ENCODE peak calls at places on chromosomes 16 and 17, in six cellular contexts. One of them, this sample, is unnamed. For H3K4me1, the result is how much of the 10 kb centered on the place peaks cover.

GRCh38 chr17:50798424-50799344 is 31.4 kb upstream of the ANKRD40CL start:
- DNase-seq in H1: no peak
- DNase-seq in endothelial cell of umbilical vein: no peak
- DNase-seq in A549: no peak
- DNase-seq in GM12878: no peak
- DNase-seq in K562: no peak
- DNase-seq in this sample: no peak

GRCh38 chr17:2940352-2940751 is 123.1 kb downstream of the OR1D5 start:
- DNase-seq in A549: no peak
- DNase-seq in K562: no peak
- DNase-seq in endothelial cell of umbilical vein: no peak
- DNase-seq in H1: no peak
- DNase-seq in GM12878: no peak
- DNase-seq in this sample: no peak

GRCh38 chr17:30450125-30451027 is 26.8 kb upstream of the GOSR1 start:
- DNase-seq in A549: peak
- DNase-seq in K562: no peak
- DNase-seq in endothelial cell of umbilical vein: peak
- DNase-seq in GM12878: no peak
- DNase-seq in H1: no peak
- DNase-seq in this sample: no peak

GRCh38 chr17:5780476-5780875 is 196.2 kb upstream of the NLRP1 start:
- DNase-seq in GM12878: no peak
- DNase-seq in endothelial cell of umbilical vein: peak
- DNase-seq in H1: no peak
- DNase-seq in K562: peak
- DNase-seq in A549: no peak
- DNase-seq in this sample: peak

GRCh38 chr16:14061732-14062259 is 9.3 kb upstream of the MRTFB start:
- DNase-seq in K562: no peak
- DNase-seq in endothelial cell of umbilical vein: no peak
- DNase-seq in GM12878: no peak
- DNase-seq in A549: no peak
- DNase-seq in H1: no peak
- DNase-seq in this sample: no peak

GRCh38 chr17:55763856-55764255 is 13.0 kb downstream of the PCTP start:
- DNase-seq in K562: no peak
- DNase-seq in H1: no peak
- DNase-seq in GM12878: no peak
- DNase-seq in A549: no peak
- DNase-seq in endothelial cell of umbilical vein: peak
- DNase-seq in this sample: no peak

GRCh38 chr17:38797091-38797490 is 2.3 kb downstream of the PIP4K2B start:
- DNase-seq in endothelial cell of umbilical vein: no peak
- DNase-seq in H1: no peak
- DNase-seq in A549: no peak
- DNase-seq in GM12878: no peak
- DNase-seq in K562: no peak
- DNase-seq in this sample: no peak

GRCh38 chr17:47311420-47311819 is 12.3 kb upstream of the EFCAB13 start:
- DNase-seq in K562: no peak
- DNase-seq in H1: no peak
- DNase-seq in GM12878: no peak
- DNase-seq in A549: no peak
- DNase-seq in endothelial cell of umbilical vein: no peak
- DNase-seq in this sample: no peak

GRCh38 chr17:42917236-42917603 is 16.6 kb downstream of the G6PC1 start:
- DNase-seq in GM12878: no peak
- DNase-seq in K562: no peak
- DNase-seq in A549: no peak
- DNase-seq in endothelial cell of umbilical vein: peak
- DNase-seq in H1: no peak
- DNase-seq in this sample: no peak

GRCh38 chr17:71409712-71410111 is 711.1 kb upstream of the SOX9 start:
- DNase-seq in H1: no peak
- DNase-seq in GM12878: no peak
- DNase-seq in endothelial cell of umbilical vein: no peak
- DNase-seq in K562: no peak
- DNase-seq in A549: no peak
- DNase-seq in this sample: no peak

GRCh38 chr16:75943705-75944514 is 217.6 kb upstream of the CPHXL start:
- DNase-seq in GM12878: no peak
- DNase-seq in K562: no peak
- DNase-seq in endothelial cell of umbilical vein: no peak
- DNase-seq in H1: no peak
- DNase-seq in A549: no peak
- DNase-seq in this sample: no peak

GRCh38 chr16:16151315-16151714 is 72.0 kb downstream of the ABCC6 start:
- DNase-seq in K562: no peak
- DNase-seq in endothelial cell of umbilical vein: no peak
- DNase-seq in A549: no peak
- DNase-seq in GM12878: no peak
- DNase-seq in H1: no peak
- DNase-seq in this sample: no peak

GRCh38 chr17:81274471-81274855 is 20.6 kb downstream of the SLC38A10 start:
- DNase-seq in GM12878: no peak
- DNase-seq in endothelial cell of umbilical vein: no peak
- DNase-seq in H1: no peak
- DNase-seq in K562: no peak
- DNase-seq in A549: no peak
- DNase-seq in this sample: no peak

GRCh38 chr17:49528966-49529365 is 33.9 kb downstream of the NGFR start:
- DNase-seq in H1: no peak
- DNase-seq in K562: no peak
- DNase-seq in A549: no peak
- DNase-seq in GM12878: no peak
- DNase-seq in endothelial cell of umbilical vein: no peak
- DNase-seq in this sample: no peak

GRCh38 chr17:45299311-45299710 is 17.5 kb downstream of the MAP3K14 start:
- DNase-seq in A549: no peak
- DNase-seq in GM12878: no peak
- DNase-seq in endothelial cell of umbilical vein: no peak
- DNase-seq in H1: no peak
- DNase-seq in K562: no peak
- DNase-seq in this sample: no peak

GRCh38 chr17:79919164-79919585 is 79.9 kb upstream of the CBX4 start:
- DNase-seq in H1: no peak
- DNase-seq in A549: peak
- DNase-seq in endothelial cell of umbilical vein: peak
- DNase-seq in K562: no peak
- DNase-seq in GM12878: no peak
- DNase-seq in this sample: no peak

GRCh38 chr16:56436258-56436657 is 10.9 kb upstream of the AMFR start:
- DNase-seq in K562: no peak
- DNase-seq in GM12878: no peak
- DNase-seq in H1: no peak
- DNase-seq in A549: no peak
- DNase-seq in endothelial cell of umbilical vein: no peak
- DNase-seq in this sample: no peak

GRCh38 chr17:63881935-63882601 is at the start of gene GH2:
- DNase-seq in K562: peak
- DNase-seq in A549: peak
- DNase-seq in endothelial cell of umbilical vein: peak
- DNase-seq in GM12878: no peak
- DNase-seq in H1: peak
- DNase-seq in this sample: peak

GRCh38 chr16:9481749-9482148 is 390.3 kb downstream of the HAPSTR1 start:
- DNase-seq in K562: no peak
- DNase-seq in A549: no peak
- DNase-seq in GM12878: no peak
- DNase-seq in H1: no peak
- DNase-seq in endothelial cell of umbilical vein: no peak
- DNase-seq in this sample: no peak

GRCh38 chr16:9484436-9484835 is 393.0 kb downstream of the HAPSTR1 start:
- DNase-seq in endothelial cell of umbilical vein: no peak
- DNase-seq in A549: no peak
- DNase-seq in H1: no peak
- DNase-seq in K562: no peak
- DNase-seq in GM12878: no peak
- DNase-seq in this sample: no peak

GRCh38 chr16:9476744-9477143 is 385.3 kb downstream of the HAPSTR1 start:
- DNase-seq in endothelial cell of umbilical vein: no peak
- DNase-seq in GM12878: no peak
- DNase-seq in A549: no peak
- DNase-seq in K562: no peak
- DNase-seq in H1: no peak
- DNase-seq in this sample: no peak

GRCh38 chr16:9479008-9479407 is 387.6 kb downstream of the HAPSTR1 start:
- DNase-seq in endothelial cell of umbilical vein: no peak
- DNase-seq in H1: no peak
- DNase-seq in GM12878: no peak
- DNase-seq in K562: no peak
- DNase-seq in A549: no peak
- DNase-seq in this sample: no peak

DNA sequence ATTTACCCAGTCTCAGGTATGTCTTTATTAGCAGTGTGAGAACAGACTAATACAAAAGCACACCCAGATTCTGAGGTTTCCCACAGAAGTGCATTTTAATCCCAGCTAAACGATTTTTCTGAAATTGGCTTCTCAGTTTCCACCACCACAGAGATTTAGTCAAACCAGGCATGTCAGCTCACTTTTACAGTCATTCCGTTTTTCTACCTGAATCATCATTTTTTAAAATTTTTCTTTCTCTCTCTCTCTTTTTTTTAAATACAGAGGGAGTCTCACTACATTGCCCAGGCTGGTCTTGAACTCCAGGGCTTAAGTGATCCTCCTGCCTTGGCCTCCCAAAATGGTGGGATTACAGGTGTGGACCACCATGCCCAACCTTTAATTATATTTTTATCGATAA is 389.1 kb downstream of the HAPSTR1 start:
- DNase-seq in GM12878: no peak
- DNase-seq in K562: no peak
- DNase-seq in H1: no peak
- DNase-seq in endothelial cell of umbilical vein: no peak
- DNase-seq in A549: no peak
- DNase-seq in this sample: no peak
- H3K4me1 ChIP-seq in GM12878: under half
- H3K4me1 ChIP-seq in K562: under half
- H3K4me1 ChIP-seq in H1: under half
- H3K4me1 ChIP-seq in endothelial cell of umbilical vein: under half
- H3K4me1 ChIP-seq in A549: under half
- H3K4me1 ChIP-seq in this sample: under half

GRCh38 chr17:61400058-61400785 is 579 bp downstream of the TBX2 start:
- DNase-seq in H1: peak
- DNase-seq in endothelial cell of umbilical vein: no peak
- DNase-seq in K562: no peak
- DNase-seq in A549: peak
- DNase-seq in GM12878: no peak
- DNase-seq in this sample: no peak

GRCh38 chr17:61401280-61402072 is 1.8 kb downstream of the TBX2 start:
- DNase-seq in H1: peak
- DNase-seq in GM12878: no peak
- DNase-seq in A549: no peak
- DNase-seq in K562: no peak
- DNase-seq in endothelial cell of umbilical vein: no peak
- DNase-seq in this sample: no peak

GRCh38 chr17:61402073-61402541 is 2.5 kb downstream of the TBX2 start:
- DNase-seq in K562: no peak
- DNase-seq in A549: no peak
- DNase-seq in GM12878: no peak
- DNase-seq in endothelial cell of umbilical vein: no peak
- DNase-seq in H1: no peak
- DNase-seq in this sample: no peak

GRCh38 chr17:61399131-61400057 is at the start of gene TBX2:
- DNase-seq in endothelial cell of umbilical vein: no peak
- DNase-seq in A549: peak
- DNase-seq in H1: peak
- DNase-seq in K562: no peak
- DNase-seq in GM12878: no peak
- DNase-seq in this sample: no peak

DNA sequence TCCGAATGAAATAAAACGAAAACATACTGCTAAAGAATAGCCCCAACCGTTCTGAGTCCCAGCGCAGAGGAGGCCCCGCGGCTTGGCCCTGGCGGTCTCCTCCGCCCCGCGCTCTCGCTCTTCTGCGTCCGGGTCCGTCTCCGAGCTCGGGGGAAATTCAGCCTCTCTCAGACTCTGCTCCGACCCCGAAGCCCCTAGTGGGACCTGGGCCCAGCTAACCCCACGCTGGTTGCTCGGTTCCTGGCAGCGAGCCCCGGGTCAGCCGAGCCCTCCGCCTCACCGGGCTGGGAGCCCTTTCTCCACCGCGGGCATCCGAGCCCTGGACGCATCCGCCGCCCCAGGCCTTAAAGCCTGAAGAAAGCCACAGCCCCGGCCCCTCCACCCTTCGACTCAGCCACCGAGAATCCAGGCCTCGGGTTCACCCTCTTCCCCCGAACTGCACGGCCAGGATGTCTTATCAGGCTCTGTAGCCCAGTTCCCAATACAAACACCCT is 1.2 kb downstream of the TBX2 start:
- DNase-seq in endothelial cell of umbilical vein: no peak
- DNase-seq in H1: no peak
- DNase-seq in A549: no peak
- DNase-seq in GM12878: no peak
- DNase-seq in K562: no peak
- DNase-seq in this sample: no peak
- TF ChIP-seq MAX in endothelial cell of umbilical vein: no peak
- TF ChIP-seq MAX in H1: no peak
- TF ChIP-seq MAX in A549: no peak
- TF ChIP-seq MAX in GM12878: no peak
- TF ChIP-seq MAX in K562: no peak
- TF ChIP-seq MAX in this sample: no peak

DNA sequence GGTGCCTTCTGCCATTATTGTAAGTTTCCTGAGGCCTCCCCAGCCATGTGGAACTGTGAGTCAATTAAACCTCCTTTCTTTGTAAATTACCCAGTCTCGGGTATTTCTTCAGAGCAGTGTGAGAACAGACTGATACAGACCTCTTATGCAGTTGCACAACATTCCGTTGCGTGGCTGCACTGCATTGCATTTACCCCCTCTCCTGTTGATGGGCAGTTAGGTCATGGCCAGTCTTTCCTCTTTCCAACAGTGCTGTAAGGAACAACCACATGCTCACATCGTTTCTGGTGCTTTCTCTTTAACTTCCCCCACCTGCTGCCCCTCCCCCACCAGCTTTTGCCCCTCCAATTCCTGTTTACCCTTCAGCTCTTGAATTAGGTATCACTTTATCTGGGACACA is 43.5 kb upstream of the MED9 start:
- DNase-seq in H1: no peak
- DNase-seq in K562: no peak
- DNase-seq in A549: no peak
- DNase-seq in endothelial cell of umbilical vein: no peak
- DNase-seq in GM12878: no peak
- DNase-seq in this sample: no peak
- H3K4me1 ChIP-seq in H1: under half
- H3K4me1 ChIP-seq in K562: under half
- H3K4me1 ChIP-seq in A549: under half
- H3K4me1 ChIP-seq in endothelial cell of umbilical vein: under half
- H3K4me1 ChIP-seq in GM12878: under half
- H3K4me1 ChIP-seq in this sample: under half

DNA sequence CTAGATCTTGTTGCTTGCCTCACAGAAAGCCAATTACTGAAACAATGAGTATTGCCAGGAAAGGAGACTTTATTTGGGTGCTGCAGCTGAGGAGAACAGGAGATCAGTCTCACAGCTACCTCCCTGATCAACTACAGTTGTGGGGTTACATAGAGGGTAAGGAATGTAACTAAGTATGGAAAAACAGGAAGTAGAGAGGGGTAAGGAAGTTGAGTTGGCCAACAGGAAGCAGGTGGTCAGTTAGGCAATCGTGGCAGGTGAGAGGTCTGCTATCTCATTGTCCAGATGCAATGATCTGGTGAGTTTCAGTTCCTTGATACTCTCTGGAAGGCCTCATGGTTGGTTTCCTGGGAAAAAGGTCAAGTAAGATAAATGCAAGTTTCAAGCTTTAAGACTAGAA is 333.1 kb upstream of the GOT2 start:
- DNase-seq in endothelial cell of umbilical vein: peak
- DNase-seq in A549: no peak
- DNase-seq in H1: no peak
- DNase-seq in K562: no peak
- DNase-seq in GM12878: no peak
- DNase-seq in this sample: no peak
- TF ChIP-seq MAX in endothelial cell of umbilical vein: no peak
- TF ChIP-seq MAX in A549: no peak
- TF ChIP-seq MAX in H1: no peak
- TF ChIP-seq MAX in K562: no peak
- TF ChIP-seq MAX in GM12878: no peak
- TF ChIP-seq MAX in this sample: no peak

This sample was measured in HCT116.